ENCODE peak calls at places on chromosomes 5 and 9, in six cellular contexts. M, Z, O, H, V and Q are unnamed samples.

GRCh38 chr9:91166796-91167366 is 194.8 kb downstream of the AUH start:
- DNase-seq in M (no peak), Z (no peak), O (no peak), H (peak), V (no peak), Q (no peak)

GRCh38 chr9:78239506-78239905 is 3.6 kb downstream of the CEP78 start:
- DNase-seq in M (no peak), Z (no peak), O (no peak), H (peak), V (no peak), Q (no peak)

GRCh38 chr5:114362197-114362976 is 517 bp downstream of the KCNN2 start:
- DNase-seq in M (no peak), Z (no peak), O (no peak), H (peak), V (no peak), Q (no peak)

GRCh38 chr5:152511531-152512132 is 106.6 kb upstream of the NMUR2 start:
- DNase-seq in M (no peak), Z (no peak), O (no peak), H (peak), V (no peak), Q (no peak)

GRCh38 chr9:31639444-31639843 is 745.0 kb upstream of the ACO1 start:
- DNase-seq in M (no peak), Z (no peak), O (no peak), H (peak), V (no peak), Q (no peak)

GRCh38 chr5:6712136-6712581 is 1.1 kb upstream of the TENT4A start:
- DNase-seq in M (no peak), Z (no peak), O (peak), H (peak), V (peak), Q (peak)

GRCh38 chr9:134641173-134641985 is at the start of gene COL5A1:
- DNase-seq in M (no peak), Z (no peak), O (peak), H (peak), V (peak), Q (peak)

GRCh38 chr9:123556464-123557435 is 200.8 kb downstream of the CRB2 start:
- DNase-seq in M (peak), Z (no peak), O (no peak), H (peak), V (no peak), Q (no peak)

GRCh38 chr9:26746357-26747072 is 146.1 kb downstream of the CAAP1 start:
- DNase-seq in M (no peak), Z (no peak), O (no peak), H (peak), V (no peak), Q (no peak)

GRCh38 chr9:13279284-13280162 is at the start of gene MPDZ:
- DNase-seq in M (no peak), Z (no peak), O (no peak), H (peak), V (no peak), Q (peak)

GRCh38 chr5:132480546-132481242 is 9.9 kb downstream of the IRF1 start:
- DNase-seq in M (no peak), Z (no peak), O (no peak), H (no peak), V (peak), Q (no peak)

GRCh38 chr9:96317335-96317980 is 15.5 kb upstream of the HSD17B3 start:
- DNase-seq in M (peak), Z (peak), O (peak), H (peak), V (peak), Q (no peak)

GRCh38 chr5:119022017-119022745 is 33.8 kb upstream of the DTWD2 start:
- DNase-seq in M (peak), Z (no peak), O (peak), H (peak), V (no peak), Q (peak)

GRCh38 chr5:33891731-33892418 is at the start of gene ADAMTS12:
- DNase-seq in M (no peak), Z (no peak), O (no peak), H (peak), V (no peak), Q (no peak)